ENCODE peak calls at places on chromosomes 2 and 18, in seven cellular contexts. D, X, K, I, P, Q and B are unnamed samples.

GRCh38 chr2:110114007-110114591 is 1.5 kb downstream of the MALL start:
- DNase-seq in X (peak), Q (peak), K (peak), D (no peak), P (peak), I (no peak), B (no peak)

GRCh38 chr2:9599430-9599829 is 31.4 kb downstream of the YWHAQ start:
- DNase-seq in K (no peak), P (no peak), I (no peak), Q (no peak), X (no peak), D (no peak), B (no peak)

GRCh38 chr2:208501217-208501616 is 94.6 kb downstream of the PTH2R start:
- DNase-seq in I (no peak), P (no peak), D (no peak), K (peak), Q (peak), X (no peak), B (peak)

GRCh38 chr2:26144031-26144430 is 28.9 kb upstream of the GAREM2 start:
- DNase-seq in I (no peak), Q (no peak), D (peak), P (no peak), K (peak), X (no peak), B (no peak)

GRCh38 chr18:23245461-23245860 is 110.2 kb downstream of the CABLES1 start:
- DNase-seq in K (no peak), X (no peak), I (no peak), Q (no peak), P (no peak), D (no peak), B (no peak)

GRCh38 chr2:154914606-154915005 is 216.1 kb downstream of the KCNJ3 start:
- DNase-seq in Q (no peak), D (no peak), I (no peak), K (no peak), X (no peak), P (no peak), B (no peak)

GRCh38 chr2:29372185-29372584 is 257.0 kb downstream of the CLIP4 start:
- DNase-seq in Q (no peak), P (no peak), K (no peak), I (no peak), X (no peak), D (no peak), B (peak)

GRCh38 chr2:226798422-226799210 is 1.0 kb downstream of the IRS1 start:
- DNase-seq in Q (peak), P (peak), I (no peak), K (peak), X (peak), D (peak), B (peak)

GRCh38 chr18:44637210-44638051 is 43.3 kb upstream of the SETBP1 start:
- DNase-seq in K (peak), D (no peak), X (no peak), Q (no peak), I (no peak), P (no peak), B (peak)

GRCh38 chr2:8872821-8873432 is 35.5 kb upstream of the KIDINS220 start:
- DNase-seq in D (no peak), P (no peak), I (peak), Q (no peak), K (peak), X (no peak), B (peak)

GRCh38 chr2:20439503-20439902 is 7.4 kb upstream of the RHOB start:
- DNase-seq in P (peak), X (no peak), K (no peak), Q (peak), D (no peak), I (no peak), B (peak)

GRCh38 chr2:234091883-234092282 is 41.4 kb downstream of the SPP2 start:
- DNase-seq in X (no peak), K (peak), P (no peak), I (no peak), D (no peak), Q (no peak), B (no peak)

GRCh38 chr2:134873152-134873551 is 34.7 kb downstream of the ACMSD start:
- DNase-seq in X (no peak), Q (no peak), P (no peak), I (no peak), D (no peak), K (no peak), B (no peak)

GRCh38 chr2:182038579-182038978 is 52.9 kb downstream of the PPP1R1C start:
- DNase-seq in Q (no peak), X (no peak), D (no peak), K (peak), I (peak), P (no peak), B (peak)

GRCh38 chr2:189018636-189019035 is 44.5 kb downstream of the COL3A1 start:
- DNase-seq in D (no peak), I (no peak), X (no peak), Q (no peak), K (no peak), P (no peak), B (peak)

GRCh38 chr2:164625378-164625971 is 4.2 kb upstream of the GRB14 start:
- DNase-seq in I (no peak), Q (no peak), D (no peak), X (no peak), P (no peak), K (no peak), B (peak)

GRCh38 chr2:65231121-65231520 is 3.5 kb downstream of the ACTR2 start:
- DNase-seq in Q (no peak), X (no peak), K (no peak), P (no peak), D (no peak), I (no peak), B (peak)

GRCh38 chr2:232568161-232568560 is 17.7 kb downstream of the EIF4E2 start:
- DNase-seq in P (peak), X (no peak), D (no peak), Q (no peak), I (peak), K (no peak), B (peak)

GRCh38 chr2:239820836-239821693 is 204.1 kb downstream of the NDUFA10 start:
- DNase-seq in X (peak), I (no peak), D (peak), P (no peak), Q (peak), K (no peak), B (no peak)

GRCh38 chr2:239818531-239819011 is 206.6 kb downstream of the NDUFA10 start:
- DNase-seq in D (no peak), Q (peak), K (no peak), I (no peak), P (no peak), X (no peak), B (no peak)

GRCh38 chr2:239819974-239820555 is 205.1 kb downstream of the NDUFA10 start:
- DNase-seq in X (no peak), D (peak), Q (peak), P (no peak), I (no peak), K (no peak), B (peak)

GRCh38 chr2:239818086-239818485 is 207.1 kb downstream of the NDUFA10 start:
- DNase-seq in Q (no peak), D (peak), K (no peak), X (no peak), I (no peak), P (no peak), B (no peak)

DNA sequence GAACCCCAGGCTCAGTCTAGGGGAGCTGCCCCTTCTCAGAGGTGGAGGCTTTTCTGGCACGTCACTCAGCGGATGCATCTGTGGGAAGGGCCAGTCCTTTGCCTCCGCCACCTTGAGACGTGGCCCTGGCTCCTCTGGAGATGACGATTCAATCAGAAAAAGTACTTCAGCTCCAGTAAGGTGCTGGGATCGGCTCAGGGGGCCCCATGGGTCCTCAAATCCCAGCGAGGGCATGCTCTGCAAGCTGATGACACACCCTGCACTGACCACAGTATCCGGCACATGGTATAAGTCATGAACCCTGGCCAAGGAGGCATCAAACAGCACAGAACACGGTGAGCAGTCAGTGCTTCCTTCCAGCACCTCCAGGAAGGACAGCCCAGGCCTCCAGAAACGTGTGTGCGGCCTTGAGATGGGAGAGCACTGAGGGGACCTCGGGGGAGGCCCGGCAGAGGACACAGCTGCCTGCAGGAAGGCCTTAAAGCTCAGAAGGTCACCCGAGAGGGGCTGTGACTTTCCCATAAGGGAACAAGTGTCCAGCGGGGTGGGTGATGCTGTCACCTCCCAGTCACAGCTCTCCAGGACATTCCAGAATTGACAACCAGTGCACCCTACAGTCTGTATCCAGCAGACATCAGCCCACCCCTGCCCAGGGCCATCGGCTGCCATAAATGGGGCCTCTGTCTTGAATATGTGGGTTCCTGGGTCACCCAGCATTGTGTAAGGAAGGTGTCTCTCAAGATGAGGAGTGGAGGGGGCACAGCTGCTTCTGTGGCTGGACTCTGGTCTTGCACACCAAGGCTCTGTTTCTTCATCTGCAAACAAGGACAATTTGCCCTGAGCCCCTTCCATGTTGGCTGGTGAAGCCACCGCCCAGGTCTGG is 205.8 kb downstream of the NDUFA10 start:
- DNase-seq in P (no peak), I (no peak), Q (peak), K (no peak), D (peak), X (no peak), B (no peak)
- H3K4me3 ChIP-seq in P (no peak), I (no peak), Q (no peak), K (no peak), D (no peak), X (no peak), B (no peak)

GRCh38 chr2:160411167-160411566 is 82.4 kb downstream of the RBMS1 start:
- DNase-seq in P (no peak), Q (no peak), K (no peak), X (no peak), I (no peak), D (peak), B (no peak)
- H3K4me3 ChIP-seq in P (no peak), Q (no peak), K (no peak), X (no peak), I (no peak), D (no peak), B (no peak)

GRCh38 chr18:28176674-28176932 is 327 bp downstream of the CDH2 start:
- DNase-seq in I (no peak), P (no peak), Q (peak), D (no peak), X (no peak), K (no peak), B (no peak)
- H3K4me3 ChIP-seq in I (peak), P (peak), Q (peak), D (no peak), X (peak), K (peak), B (peak)

GRCh38 chr2:241441492-241441891 is 66.9 kb downstream of the STK25 start:
- DNase-seq in X (no peak), I (no peak), K (no peak), P (no peak), Q (no peak), D (no peak), B (no peak)
- H3K4me3 ChIP-seq in X (no peak), I (no peak), K (no peak), P (no peak), Q (no peak), D (no peak), B (no peak)

GRCh38 chr18:76524900-76525698 is 30.1 kb upstream of the ZNF516 start:
- DNase-seq in Q (no peak), I (peak), X (no peak), K (peak), P (peak), D (no peak), B (peak)

GRCh38 chr18:76529433-76529811 is 34.4 kb upstream of the ZNF516 start:
- DNase-seq in Q (no peak), P (no peak), D (no peak), I (no peak), K (no peak), X (no peak), B (no peak)

GRCh38 chr18:76530391-76530790 is 35.3 kb upstream of the ZNF516 start:
- DNase-seq in X (no peak), P (no peak), K (no peak), D (no peak), I (no peak), Q (no peak), B (no peak)

GRCh38 chr18:76530846-76531245 is 35.8 kb upstream of the ZNF516 start:
- DNase-seq in D (no peak), K (no peak), Q (no peak), X (no peak), P (no peak), I (no peak), B (no peak)

DNA sequence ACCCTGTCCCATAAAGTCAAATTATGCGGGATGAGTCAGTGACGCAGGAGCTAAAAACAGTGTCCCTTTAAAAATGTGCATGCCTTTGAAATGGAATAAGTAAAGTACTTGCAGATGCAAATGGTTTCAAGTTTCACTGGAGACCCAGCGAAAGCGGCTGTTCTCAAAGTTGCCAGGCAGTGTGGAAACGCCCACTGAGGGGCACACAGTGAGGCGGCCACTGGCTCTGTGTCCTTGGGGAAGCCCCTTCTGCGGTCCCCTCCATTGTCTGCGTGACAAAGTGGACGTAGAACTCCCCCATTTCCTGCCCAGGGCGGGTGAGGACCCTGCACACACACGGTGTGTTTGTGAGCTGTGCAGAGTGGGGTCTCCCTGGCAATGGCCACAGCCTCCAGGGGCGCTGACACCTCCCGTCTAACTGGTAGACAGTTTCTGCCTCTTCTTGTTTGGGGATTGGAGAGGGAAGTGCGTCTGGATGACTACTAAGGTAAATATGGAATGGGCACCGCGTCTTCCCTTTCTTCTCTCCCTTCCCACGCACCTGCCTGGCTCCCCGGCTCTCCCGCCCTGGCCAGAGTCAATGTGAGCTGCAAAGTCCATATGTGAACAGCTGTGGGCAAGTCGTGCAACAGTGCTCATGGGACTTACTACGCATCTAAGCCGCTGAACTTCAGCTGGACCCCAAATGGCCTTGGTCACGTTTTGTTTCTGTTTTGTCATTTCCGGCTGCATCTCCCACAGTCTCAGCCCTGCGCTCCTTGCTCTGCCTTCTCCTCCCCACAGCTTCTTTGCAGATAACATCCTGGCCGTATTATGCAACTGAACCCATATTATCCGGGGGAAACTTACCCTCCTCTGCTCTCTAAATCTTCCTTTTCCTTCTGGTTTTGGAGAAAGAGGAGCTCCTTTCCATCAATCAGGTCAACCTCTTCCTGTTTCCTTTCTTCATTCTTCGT is 33.7 kb upstream of the ZNF516 start:
- DNase-seq in P (peak), K (peak), Q (peak), I (peak), X (peak), D (no peak), B (peak)
- H3K4me3 ChIP-seq in P (peak), K (no peak), Q (no peak), I (peak), X (peak), D (peak), B (peak)

GRCh38 chr2:217751952-217752351 is 250.8 kb downstream of the TNS1 start:
- DNase-seq in D (no peak), Q (peak), P (no peak), I (no peak), X (no peak), K (no peak), B (no peak)

GRCh38 chr2:217752714-217753459 is 249.9 kb downstream of the TNS1 start:
- DNase-seq in I (no peak), K (no peak), X (no peak), Q (peak), P (no peak), D (no peak), B (no peak)

GRCh38 chr2:217753460-217754200 is 249.2 kb downstream of the TNS1 start:
- DNase-seq in I (no peak), P (no peak), X (no peak), D (no peak), Q (peak), K (peak), B (peak)

GRCh38 chr2:217749009-217749408 is 253.8 kb downstream of the TNS1 start:
- DNase-seq in X (no peak), I (no peak), D (no peak), K (no peak), Q (peak), P (no peak), B (no peak)

GRCh38 chr2:217751192-217751591 is 251.6 kb downstream of the TNS1 start:
- DNase-seq in D (no peak), X (no peak), K (no peak), Q (peak), I (no peak), P (no peak), B (no peak)
- H3K4me3 ChIP-seq in D (no peak), X (no peak), K (no peak), Q (no peak), I (no peak), P (no peak), B (no peak)

GRCh38 chr2:177260398-177260797 is 4.1 kb downstream of the NFE2L2 start:
- DNase-seq in K (no peak), X (no peak), P (no peak), Q (no peak), D (no peak), I (no peak), B (no peak)
- H3K4me3 ChIP-seq in K (no peak), X (peak), P (peak), Q (peak), D (no peak), I (no peak), B (peak)